ENCODE peak calls at places on chromosomes 2 and 18, in seven cellular contexts. W, D, V, A, F, N and X are unnamed samples.

GRCh38 chr2:111617299-111617803 is 266.6 kb downstream of the ANAPC1 start:
- DNase-seq in W (peak), D (no peak), V (no peak), A (no peak), F (no peak), N (no peak), X (no peak)

GRCh38 chr18:8460748-8461147 is 148.5 kb upstream of the RAB12 start:
- DNase-seq in W (no peak), D (no peak), V (no peak), A (no peak), F (no peak), N (no peak), X (no peak)

GRCh38 chr18:33495278-33495677 is 54.8 kb upstream of the CCDC178 start:
- DNase-seq in W (peak), D (peak), V (peak), A (peak), F (no peak), N (peak), X (no peak)

GRCh38 chr2:208025814-208026184 is 472 bp upstream of the PLEKHM3 start:
- DNase-seq in W (no peak), D (peak), V (no peak), A (no peak), F (no peak), N (no peak), X (no peak)

GRCh38 chr18:1999387-1999786 is 571.9 kb downstream of the METTL4 start:
- DNase-seq in W (no peak), D (no peak), V (no peak), A (no peak), F (no peak), N (no peak), X (no peak)

GRCh38 chr2:101234169-101234938 is 18.3 kb upstream of the CNOT11 start:
- DNase-seq in W (peak), D (no peak), V (no peak), A (no peak), F (no peak), N (no peak), X (no peak)

GRCh38 chr2:81979051-81979450 is 1674.5 kb upstream of the LRRTM1 start:
- DNase-seq in W (no peak), D (no peak), V (no peak), A (no peak), F (no peak), N (no peak), X (no peak)

GRCh38 chr18:69588301-69588700 is 187.6 kb downstream of the DOK6 start:
- DNase-seq in W (peak), D (no peak), V (no peak), A (no peak), F (no peak), N (no peak), X (no peak)

GRCh38 chr2:28252308-28252707 is 140.3 kb upstream of the FOSL2 start:
- DNase-seq in W (no peak), D (no peak), V (no peak), A (no peak), F (no peak), N (peak), X (peak)

GRCh38 chr2:644871-645270 is 32.3 kb downstream of the TMEM18 start:
- DNase-seq in W (no peak), D (no peak), V (no peak), A (no peak), F (no peak), N (no peak), X (no peak)

GRCh38 chr2:62920070-62920469 is 130.6 kb upstream of the OTX1 start:
- DNase-seq in W (no peak), D (no peak), V (peak), A (no peak), F (no peak), N (no peak), X (no peak)

GRCh38 chr18:75116809-75117208 is 92.1 kb downstream of the PTGR3 start:
- DNase-seq in W (no peak), D (no peak), V (no peak), A (no peak), F (no peak), N (no peak), X (no peak)

GRCh38 chr2:96952976-96953610 is 33.3 kb downstream of the FAM178B start:
- DNase-seq in W (no peak), D (no peak), V (no peak), A (no peak), F (no peak), N (no peak), X (no peak)

GRCh38 chr18:4603955-4604354 is 148.8 kb upstream of the DLGAP1 start:
- DNase-seq in W (no peak), D (no peak), V (no peak), A (no peak), F (no peak), N (no peak), X (no peak)

GRCh38 chr18:35084494-35085449 is 43.6 kb downstream of the MAPRE2 start:
- DNase-seq in W (peak), D (no peak), V (no peak), A (no peak), F (no peak), N (no peak), X (no peak)

GRCh38 chr2:99205491-99205890 is 24.5 kb downstream of the MRPL30 start:
- DNase-seq in W (no peak), D (no peak), V (no peak), A (no peak), F (no peak), N (no peak), X (no peak)

GRCh38 chr2:47008381-47009280 is 93.0 kb upstream of the MCFD2 start:
- DNase-seq in W (peak), D (peak), V (no peak), A (no peak), F (no peak), N (no peak), X (no peak)

GRCh38 chr18:6115710-6116109 is 220.4 kb upstream of the TMEM200C start:
- DNase-seq in W (no peak), D (no peak), V (no peak), A (no peak), F (no peak), N (no peak), X (no peak)
- TF ChIP-seq TAF1 in W (no peak), D (no peak), V (no peak), A (no peak), F (no peak), N (no peak), X (no peak)

DNA sequence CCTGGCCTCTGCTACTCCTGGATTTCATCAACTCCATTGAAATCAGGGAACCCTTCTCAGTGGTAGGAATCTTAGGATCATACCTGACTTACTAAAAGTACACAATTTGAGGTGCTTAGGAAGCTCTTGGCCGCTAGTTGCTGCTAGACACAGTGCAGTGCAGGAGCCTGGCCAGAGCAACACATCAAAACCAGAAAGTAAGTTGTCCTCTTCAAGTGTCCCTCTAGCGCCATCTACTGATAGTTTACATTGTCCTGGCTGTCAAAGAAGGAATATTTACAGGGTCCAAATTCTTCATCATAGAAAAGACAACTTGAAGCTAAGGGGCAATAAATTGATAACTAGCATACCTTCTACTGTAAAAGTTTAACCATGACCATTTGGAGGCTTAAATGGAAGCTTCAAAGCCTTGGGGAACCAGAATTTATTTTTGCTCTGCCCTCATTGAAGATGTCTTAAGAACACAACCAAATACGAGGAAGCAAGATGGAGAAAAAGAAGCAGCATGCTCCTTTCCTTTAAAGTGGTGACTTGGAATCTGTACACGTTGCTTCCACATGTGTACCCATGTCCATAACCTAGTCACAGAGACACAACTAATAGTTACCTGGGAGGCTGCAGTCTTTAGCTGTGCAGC is 889.1 kb upstream of the GCFC2 start:
- DNase-seq in W (peak), D (peak), V (peak), A (peak), F (peak), N (peak), X (peak)
- TF ChIP-seq TAF1 in W (no peak), D (no peak), V (no peak), A (no peak), F (no peak), N (no peak), X (no peak)

GRCh38 chr2:8119782-8120551 is 561.9 kb upstream of the ID2 start:
- DNase-seq in W (peak), D (no peak), V (no peak), A (no peak), F (no peak), N (peak), X (no peak)
- TF ChIP-seq TAF1 in W (peak), D (no peak), V (no peak), A (no peak), F (no peak), N (no peak), X (no peak)

GRCh38 chr2:136327162-136327852 is 209.4 kb upstream of the CXCR4 start:
- DNase-seq in W (no peak), D (peak), V (peak), A (no peak), F (no peak), N (peak), X (no peak)
- TF ChIP-seq TAF1 in W (no peak), D (no peak), V (no peak), A (no peak), F (no peak), N (no peak), X (no peak)

GRCh38 chr2:58135861-58136260 is 89.3 kb downstream of the VRK2 start:
- DNase-seq in W (no peak), D (no peak), V (no peak), A (no peak), F (no peak), N (no peak), X (no peak)

GRCh38 chr2:58137856-58138255 is 91.2 kb downstream of the VRK2 start:
- DNase-seq in W (no peak), D (peak), V (no peak), A (no peak), F (no peak), N (no peak), X (no peak)

GRCh38 chr2:58140508-58141072 is 94.0 kb downstream of the VRK2 start:
- DNase-seq in W (no peak), D (no peak), V (no peak), A (no peak), F (no peak), N (no peak), X (no peak)

GRCh38 chr2:58138631-58139030 is 92.0 kb downstream of the VRK2 start:
- DNase-seq in W (no peak), D (no peak), V (no peak), A (no peak), F (no peak), N (no peak), X (no peak)

DNA sequence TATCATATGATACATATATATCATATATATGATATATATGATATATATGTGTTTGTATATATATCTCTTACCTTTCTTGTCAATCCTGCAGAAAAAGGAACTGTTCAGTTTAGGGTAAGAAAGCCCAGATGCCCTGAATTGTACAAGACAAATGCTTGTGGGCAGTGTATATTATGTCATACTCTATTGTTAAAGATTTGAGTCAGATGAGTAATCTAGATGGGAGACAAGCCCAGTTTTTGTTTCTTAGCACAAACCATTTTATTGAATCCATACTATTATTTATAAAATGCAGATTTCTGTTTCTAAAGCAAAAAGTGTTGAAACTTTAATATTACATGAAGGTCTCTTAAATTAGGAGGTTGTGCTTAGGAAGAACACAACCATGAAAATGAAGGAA is 90.6 kb downstream of the VRK2 start:
- DNase-seq in W (no peak), D (no peak), V (no peak), A (no peak), F (no peak), N (no peak), X (no peak)
- TF ChIP-seq TAF1 in W (no peak), D (no peak), V (no peak), A (no peak), F (no peak), N (no peak), X (no peak)